ENCODE peak calls at places on chromosomes 6 and 20, in eight cellular contexts. One of them, this sample, is unnamed.

GRCh38 chr6:64680446-64680845 is 1026.6 kb downstream of the EYS start:
- DNase-seq in psoas muscle: no peak
- DNase-seq in CD8-positive, alpha-beta T cell: no peak
- DNase-seq in left lung: no peak
- DNase-seq in pancreas: no peak
- DNase-seq in stomach: no peak
- DNase-seq in uterus: no peak
- DNase-seq in HCT116: no peak
- DNase-seq in this sample: no peak

GRCh38 chr6:156060013-156060412 is 604.4 kb upstream of the NOX3 start:
- DNase-seq in psoas muscle: no peak
- DNase-seq in CD8-positive, alpha-beta T cell: no peak
- DNase-seq in left lung: no peak
- DNase-seq in pancreas: no peak
- DNase-seq in stomach: no peak
- DNase-seq in uterus: no peak
- DNase-seq in HCT116: no peak
- DNase-seq in this sample: no peak

GRCh38 chr6:35089935-35090505 is 51.1 kb downstream of the TCP11 start:
- DNase-seq in psoas muscle: no peak
- DNase-seq in CD8-positive, alpha-beta T cell: no peak
- DNase-seq in left lung: no peak
- DNase-seq in pancreas: no peak
- DNase-seq in stomach: peak
- DNase-seq in uterus: no peak
- DNase-seq in HCT116: no peak
- DNase-seq in this sample: no peak

GRCh38 chr20:50645253-50646068 is 45.9 kb downstream of the RIPOR3 start:
- DNase-seq in psoas muscle: peak
- DNase-seq in CD8-positive, alpha-beta T cell: no peak
- DNase-seq in left lung: peak
- DNase-seq in pancreas: peak
- DNase-seq in stomach: peak
- DNase-seq in uterus: peak
- DNase-seq in HCT116: peak
- DNase-seq in this sample: peak

GRCh38 chr6:41690541-41691330 is 44.7 kb downstream of the TFEB start:
- DNase-seq in psoas muscle: no peak
- DNase-seq in CD8-positive, alpha-beta T cell: no peak
- DNase-seq in left lung: no peak
- DNase-seq in pancreas: no peak
- DNase-seq in stomach: no peak
- DNase-seq in uterus: no peak
- DNase-seq in HCT116: no peak
- DNase-seq in this sample: no peak

GRCh38 chr20:63061051-63061531 is 54.3 kb upstream of the BHLHE23 start:
- DNase-seq in psoas muscle: peak
- DNase-seq in CD8-positive, alpha-beta T cell: no peak
- DNase-seq in left lung: peak
- DNase-seq in pancreas: no peak
- DNase-seq in stomach: no peak
- DNase-seq in uterus: no peak
- DNase-seq in HCT116: no peak
- DNase-seq in this sample: no peak

GRCh38 chr6:99362644-99363268 is 13.3 kb upstream of the FAXC start:
- DNase-seq in psoas muscle: no peak
- DNase-seq in CD8-positive, alpha-beta T cell: no peak
- DNase-seq in left lung: no peak
- DNase-seq in pancreas: no peak
- DNase-seq in stomach: no peak
- DNase-seq in uterus: no peak
- DNase-seq in HCT116: no peak
- DNase-seq in this sample: no peak

GRCh38 chr6:4021862-4022715 is 56.8 kb downstream of the FAM217A start:
- DNase-seq in psoas muscle: no peak
- DNase-seq in CD8-positive, alpha-beta T cell: peak
- DNase-seq in left lung: no peak
- DNase-seq in pancreas: no peak
- DNase-seq in stomach: no peak
- DNase-seq in uterus: no peak
- DNase-seq in HCT116: no peak
- DNase-seq in this sample: no peak

GRCh38 chr6:88174906-88175305 is 8.8 kb upstream of the CNR1 start:
- DNase-seq in psoas muscle: no peak
- DNase-seq in CD8-positive, alpha-beta T cell: no peak
- DNase-seq in left lung: no peak
- DNase-seq in pancreas: no peak
- DNase-seq in stomach: no peak
- DNase-seq in uterus: no peak
- DNase-seq in HCT116: no peak
- DNase-seq in this sample: no peak

GRCh38 chr20:57040924-57041323 is 225.5 kb downstream of the BMP7 start:
- DNase-seq in psoas muscle: no peak
- DNase-seq in CD8-positive, alpha-beta T cell: no peak
- DNase-seq in left lung: no peak
- DNase-seq in pancreas: no peak
- DNase-seq in stomach: no peak
- DNase-seq in uterus: peak
- DNase-seq in HCT116: no peak
- DNase-seq in this sample: peak

GRCh38 chr20:53126185-53126584 is 154.0 kb downstream of the TSHZ2 start:
- DNase-seq in psoas muscle: no peak
- DNase-seq in CD8-positive, alpha-beta T cell: no peak
- DNase-seq in left lung: no peak
- DNase-seq in pancreas: no peak
- DNase-seq in stomach: no peak
- DNase-seq in uterus: no peak
- DNase-seq in HCT116: no peak
- DNase-seq in this sample: no peak

GRCh38 chr6:147941143-147941542 is 401.5 kb upstream of the SASH1 start:
- DNase-seq in psoas muscle: no peak
- DNase-seq in CD8-positive, alpha-beta T cell: no peak
- DNase-seq in left lung: no peak
- DNase-seq in pancreas: no peak
- DNase-seq in stomach: no peak
- DNase-seq in uterus: no peak
- DNase-seq in HCT116: no peak
- DNase-seq in this sample: no peak

GRCh38 chr6:26157150-26157837 is 70.1 kb downstream of the HFE start:
- DNase-seq in psoas muscle: peak
- DNase-seq in CD8-positive, alpha-beta T cell: peak
- DNase-seq in left lung: no peak
- DNase-seq in pancreas: no peak
- DNase-seq in stomach: peak
- DNase-seq in uterus: no peak
- DNase-seq in HCT116: no peak
- DNase-seq in this sample: peak

GRCh38 chr6:163260111-163260895 is 154.2 kb upstream of the QKI start:
- DNase-seq in psoas muscle: peak
- DNase-seq in CD8-positive, alpha-beta T cell: no peak
- DNase-seq in left lung: no peak
- DNase-seq in pancreas: no peak
- DNase-seq in stomach: no peak
- DNase-seq in uterus: no peak
- DNase-seq in HCT116: no peak
- DNase-seq in this sample: no peak

GRCh38 chr6:121849477-121849876 is 414.0 kb downstream of the GJA1 start:
- DNase-seq in psoas muscle: no peak
- DNase-seq in CD8-positive, alpha-beta T cell: peak
- DNase-seq in left lung: no peak
- DNase-seq in pancreas: peak
- DNase-seq in stomach: peak
- DNase-seq in uterus: peak
- DNase-seq in HCT116: peak
- DNase-seq in this sample: peak

GRCh38 chr20:36018208-36018988 is 50.0 kb downstream of the CNBD2 start:
- DNase-seq in psoas muscle: no peak
- DNase-seq in CD8-positive, alpha-beta T cell: no peak
- DNase-seq in left lung: no peak
- DNase-seq in pancreas: no peak
- DNase-seq in stomach: no peak
- DNase-seq in uterus: no peak
- DNase-seq in HCT116: no peak
- DNase-seq in this sample: no peak

GRCh38 chr6:3575166-3575565 is 118.3 kb upstream of the SLC22A23 start:
- DNase-seq in psoas muscle: no peak
- DNase-seq in CD8-positive, alpha-beta T cell: no peak
- DNase-seq in left lung: no peak
- DNase-seq in pancreas: no peak
- DNase-seq in stomach: no peak
- DNase-seq in uterus: no peak
- DNase-seq in HCT116: no peak
- DNase-seq in this sample: no peak

GRCh38 chr20:38804682-38805501 is 605 bp upstream of the PPP1R16B start:
- DNase-seq in psoas muscle: peak
- DNase-seq in CD8-positive, alpha-beta T cell: peak
- DNase-seq in left lung: no peak
- DNase-seq in pancreas: no peak
- DNase-seq in stomach: peak
- DNase-seq in uterus: no peak
- DNase-seq in HCT116: no peak
- DNase-seq in this sample: no peak

GRCh38 chr6:131776986-131777385 is 30.8 kb upstream of the ENPP1 start:
- DNase-seq in psoas muscle: no peak
- DNase-seq in CD8-positive, alpha-beta T cell: no peak
- DNase-seq in left lung: no peak
- DNase-seq in pancreas: no peak
- DNase-seq in stomach: no peak
- DNase-seq in uterus: no peak
- DNase-seq in HCT116: no peak
- DNase-seq in this sample: no peak

GRCh38 chr20:7966176-7966575 is 25.9 kb upstream of the HAO1 start:
- DNase-seq in psoas muscle: no peak
- DNase-seq in CD8-positive, alpha-beta T cell: no peak
- DNase-seq in left lung: no peak
- DNase-seq in pancreas: no peak
- DNase-seq in stomach: no peak
- DNase-seq in uterus: no peak
- DNase-seq in HCT116: no peak
- DNase-seq in this sample: no peak

GRCh38 chr20:7967199-7967844 is 27.1 kb upstream of the HAO1 start:
- DNase-seq in psoas muscle: no peak
- DNase-seq in CD8-positive, alpha-beta T cell: no peak
- DNase-seq in left lung: no peak
- DNase-seq in pancreas: no peak
- DNase-seq in stomach: no peak
- DNase-seq in uterus: no peak
- DNase-seq in HCT116: no peak
- DNase-seq in this sample: no peak

GRCh38 chr20:7976015-7976414 is 35.8 kb upstream of the HAO1 start:
- DNase-seq in psoas muscle: no peak
- DNase-seq in CD8-positive, alpha-beta T cell: no peak
- DNase-seq in left lung: no peak
- DNase-seq in pancreas: no peak
- DNase-seq in stomach: no peak
- DNase-seq in uterus: no peak
- DNase-seq in HCT116: no peak
- DNase-seq in this sample: no peak

GRCh38 chr20:7974785-7975435 is 34.7 kb upstream of the HAO1 start:
- DNase-seq in psoas muscle: no peak
- DNase-seq in CD8-positive, alpha-beta T cell: no peak
- DNase-seq in left lung: no peak
- DNase-seq in pancreas: no peak
- DNase-seq in stomach: no peak
- DNase-seq in uterus: no peak
- DNase-seq in HCT116: no peak
- DNase-seq in this sample: no peak

DNA sequence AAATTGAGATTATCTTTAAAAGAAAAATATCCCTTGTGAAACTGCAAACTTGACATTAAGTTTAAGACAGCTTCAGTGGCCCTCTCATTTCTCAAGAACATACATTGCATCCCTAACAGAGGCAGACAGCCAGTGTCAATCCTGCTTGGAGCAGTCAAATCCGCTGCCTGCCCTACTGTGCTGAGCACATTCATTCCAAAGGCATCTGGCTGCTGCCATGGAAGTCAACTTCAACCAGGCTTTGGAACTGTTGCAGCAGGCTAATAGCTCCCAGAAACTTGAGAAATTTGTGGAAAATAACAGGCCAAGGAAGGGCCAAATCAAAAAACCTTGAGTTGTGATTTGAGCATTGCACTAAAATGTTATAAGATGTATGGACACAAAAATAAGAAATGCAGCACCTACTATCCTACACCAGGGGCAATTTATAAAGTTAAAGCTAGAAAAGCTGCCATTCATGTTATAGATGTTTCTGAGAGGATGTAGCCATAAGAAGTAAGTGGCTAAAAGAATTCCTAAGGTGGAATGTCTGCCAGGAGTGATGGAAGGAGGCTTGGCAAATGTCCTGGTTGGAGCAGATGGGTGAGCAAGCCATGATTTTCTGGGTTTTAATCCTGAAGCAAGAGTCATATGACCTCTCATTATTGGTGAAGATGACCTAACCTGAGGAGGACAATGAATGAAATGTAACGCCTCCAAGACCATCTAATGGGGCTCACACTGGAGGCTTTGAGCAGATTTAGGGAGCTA is 31.5 kb upstream of the HAO1 start:
- DNase-seq in psoas muscle: no peak
- DNase-seq in CD8-positive, alpha-beta T cell: no peak
- DNase-seq in left lung: no peak
- DNase-seq in pancreas: no peak
- DNase-seq in stomach: no peak
- DNase-seq in uterus: no peak
- DNase-seq in HCT116: no peak
- DNase-seq in this sample: no peak
- TF ChIP-seq CTCF in psoas muscle: no peak
- TF ChIP-seq CTCF in CD8-positive, alpha-beta T cell: no peak
- TF ChIP-seq CTCF in left lung: no peak
- TF ChIP-seq CTCF in pancreas: no peak
- TF ChIP-seq CTCF in stomach: no peak
- TF ChIP-seq CTCF in uterus: no peak
- TF ChIP-seq CTCF in HCT116: no peak
- TF ChIP-seq CTCF in this sample: no peak

GRCh38 chr6:134169881-134170486 is 117.6 kb upstream of the SLC2A12 start:
- DNase-seq in psoas muscle: peak
- DNase-seq in CD8-positive, alpha-beta T cell: no peak
- DNase-seq in left lung: no peak
- DNase-seq in pancreas: peak
- DNase-seq in stomach: no peak
- DNase-seq in uterus: no peak
- DNase-seq in HCT116: no peak
- DNase-seq in this sample: no peak
- H3K27ac ChIP-seq in psoas muscle: peak
- H3K27ac ChIP-seq in CD8-positive, alpha-beta T cell: no peak
- H3K27ac ChIP-seq in left lung: peak
- H3K27ac ChIP-seq in pancreas: peak
- H3K27ac ChIP-seq in stomach: peak
- H3K27ac ChIP-seq in uterus: peak
- H3K27ac ChIP-seq in HCT116: no peak
- H3K27ac ChIP-seq in this sample: peak

GRCh38 chr20:20820104-20820503 is 107.7 kb upstream of the RALGAPA2 start:
- DNase-seq in psoas muscle: no peak
- DNase-seq in CD8-positive, alpha-beta T cell: no peak
- DNase-seq in left lung: no peak
- DNase-seq in pancreas: peak
- DNase-seq in stomach: peak
- DNase-seq in uterus: no peak
- DNase-seq in HCT116: peak
- DNase-seq in this sample: no peak
- TF ChIP-seq CTCF in psoas muscle: peak
- TF ChIP-seq CTCF in CD8-positive, alpha-beta T cell: no peak
- TF ChIP-seq CTCF in left lung: peak
- TF ChIP-seq CTCF in pancreas: no peak
- TF ChIP-seq CTCF in stomach: no peak
- TF ChIP-seq CTCF in uterus: no peak
- TF ChIP-seq CTCF in HCT116: peak
- TF ChIP-seq CTCF in this sample: no peak

GRCh38 chr6:125835221-125835744 is 44.5 kb downstream of the NCOA7 start:
- DNase-seq in psoas muscle: peak
- DNase-seq in CD8-positive, alpha-beta T cell: no peak
- DNase-seq in left lung: no peak
- DNase-seq in pancreas: no peak
- DNase-seq in stomach: no peak
- DNase-seq in uterus: no peak
- DNase-seq in HCT116: no peak
- DNase-seq in this sample: no peak
- H3K27ac ChIP-seq in psoas muscle: peak
- H3K27ac ChIP-seq in CD8-positive, alpha-beta T cell: no peak
- H3K27ac ChIP-seq in left lung: peak
- H3K27ac ChIP-seq in pancreas: peak
- H3K27ac ChIP-seq in stomach: no peak
- H3K27ac ChIP-seq in uterus: peak
- H3K27ac ChIP-seq in HCT116: no peak
- H3K27ac ChIP-seq in this sample: no peak

This sample was measured in RWPE1.